ENCODE peak calls at places on chromosomes 12 and 14, in nine cellular contexts. N is H7; D is cardiac muscle cell; A is GM23248; V is lower lobe of right lung; C is BJ; Z is CD8-positive, alpha-beta memory T cell; U is HCT116; W is breast epithelium. M is an unnamed sample. For H3K27me3, the result is how much of the 10 kb centered on the place peaks cover.

GRCh38 chr12:14258468-14258947 is 107.0 kb upstream of the ATF7IP start:
- DNase-seq in N (no peak), D (no peak), A (peak), V (no peak), C (no peak), Z (no peak), U (no peak), W (no peak), M (no peak)

GRCh38 chr14:38125484-38125912 is 82.2 kb upstream of the SSTR1 start:
- DNase-seq in N (no peak), D (no peak), A (peak), V (no peak), C (no peak), Z (no peak), U (no peak), W (no peak), M (no peak)

GRCh38 chr12:52633383-52633782 is 15.0 kb upstream of the KRT73 start:
- DNase-seq in N (no peak), D (no peak), A (no peak), V (no peak), C (no peak), Z (no peak), U (no peak), W (peak), M (no peak)

GRCh38 chr14:50733479-50733878 is 65.4 kb upstream of the SAV1 start:
- DNase-seq in N (no peak), D (no peak), A (no peak), V (no peak), C (no peak), Z (no peak), U (no peak), W (no peak), M (no peak)

GRCh38 chr14:30195946-30196345 is 268.3 kb upstream of the PRKD1 start:
- DNase-seq in N (no peak), D (peak), A (peak), V (no peak), C (no peak), Z (no peak), U (no peak), W (no peak), M (peak)

GRCh38 chr14:103055693-103056092 is 1.7 kb downstream of the CDC42BPB start:
- DNase-seq in N (no peak), D (peak), A (peak), V (no peak), C (no peak), Z (no peak), U (no peak), W (no peak), M (no peak)

GRCh38 chr12:95351745-95352144 is 122.2 kb upstream of the METAP2 start:
- DNase-seq in N (peak), D (peak), A (peak), V (no peak), C (no peak), Z (no peak), U (no peak), W (no peak), M (no peak)

GRCh38 chr12:119780786-119781434 is 96.2 kb downstream of the CIT start:
- DNase-seq in N (peak), D (peak), A (peak), V (no peak), C (no peak), Z (no peak), U (peak), W (no peak), M (peak)

GRCh38 chr12:45010051-45010450 is 40.8 kb downstream of the DBX2 start:
- DNase-seq in N (no peak), D (peak), A (peak), V (no peak), C (no peak), Z (no peak), U (no peak), W (no peak), M (no peak)

GRCh38 chr14:49497725-49498348 is 88.3 kb downstream of the RPS29 start:
- DNase-seq in N (peak), D (peak), A (peak), V (no peak), C (no peak), Z (no peak), U (peak), W (no peak), M (peak)

DNA sequence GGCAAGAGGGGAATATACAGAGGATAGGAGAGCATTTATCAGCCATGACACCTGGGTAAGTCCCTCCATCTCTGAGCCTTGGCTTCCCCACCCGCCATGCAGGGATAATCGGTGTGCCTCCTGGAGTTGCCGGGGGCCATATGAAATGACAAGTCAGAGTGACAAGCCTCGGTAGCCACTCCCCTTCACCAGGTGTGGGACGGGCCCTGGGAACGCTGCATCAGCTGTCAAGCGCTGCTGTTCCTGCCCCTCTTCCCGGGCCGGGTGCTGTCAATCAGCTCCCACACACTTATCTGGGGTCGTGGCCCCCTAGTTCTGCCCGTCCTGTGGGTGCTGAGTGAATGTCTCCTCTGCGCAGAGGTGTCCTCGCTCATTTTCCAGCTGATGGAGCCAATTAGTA is 57.2 kb downstream of the MVK start:
- DNase-seq in N (no peak), D (no peak), A (no peak), V (no peak), C (no peak), Z (no peak), U (no peak), W (no peak), M (no peak)
- H3K27me3 ChIP-seq in N (under half), D (under half), A (under half), V (under half), C (under half), Z (under half), U (under half), W (under half), M (under half)

GRCh38 chr14:39176263-39177167 is 1.5 kb downstream of the PNN start:
- DNase-seq in N (no peak), D (no peak), A (no peak), V (no peak), C (no peak), Z (no peak), U (no peak), W (no peak), M (no peak)
- H3K4me3 ChIP-seq in N (peak), D (peak), A (peak), V (peak), C (peak), Z (peak), U (peak), W (peak), M (peak)

DNA sequence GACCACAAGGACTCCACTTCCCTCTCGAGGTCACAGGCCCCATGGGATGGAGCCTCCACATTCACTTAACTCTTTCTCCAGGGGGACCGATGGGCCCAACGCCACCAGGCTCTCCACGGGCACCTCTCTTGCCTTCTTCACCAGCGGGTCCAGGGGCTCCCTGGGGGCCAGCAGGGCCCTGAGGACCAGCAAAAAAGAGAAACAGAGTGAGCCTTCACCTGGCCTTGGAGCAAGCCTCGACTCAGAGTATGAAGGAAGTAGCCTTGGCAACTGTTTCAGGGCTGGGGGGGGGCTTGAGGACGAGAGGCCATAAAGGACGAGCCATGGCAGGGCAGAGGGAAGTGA is 18.0 kb downstream of the COL2A1 start:
- DNase-seq in N (no peak), D (no peak), A (no peak), V (no peak), C (no peak), Z (no peak), U (no peak), W (no peak), M (no peak)
- H3K27me3 ChIP-seq in N (under half), D (under half), A (under half), V (under half), C (under half), Z (under half), U (under half), W (under half), M (under half)

DNA sequence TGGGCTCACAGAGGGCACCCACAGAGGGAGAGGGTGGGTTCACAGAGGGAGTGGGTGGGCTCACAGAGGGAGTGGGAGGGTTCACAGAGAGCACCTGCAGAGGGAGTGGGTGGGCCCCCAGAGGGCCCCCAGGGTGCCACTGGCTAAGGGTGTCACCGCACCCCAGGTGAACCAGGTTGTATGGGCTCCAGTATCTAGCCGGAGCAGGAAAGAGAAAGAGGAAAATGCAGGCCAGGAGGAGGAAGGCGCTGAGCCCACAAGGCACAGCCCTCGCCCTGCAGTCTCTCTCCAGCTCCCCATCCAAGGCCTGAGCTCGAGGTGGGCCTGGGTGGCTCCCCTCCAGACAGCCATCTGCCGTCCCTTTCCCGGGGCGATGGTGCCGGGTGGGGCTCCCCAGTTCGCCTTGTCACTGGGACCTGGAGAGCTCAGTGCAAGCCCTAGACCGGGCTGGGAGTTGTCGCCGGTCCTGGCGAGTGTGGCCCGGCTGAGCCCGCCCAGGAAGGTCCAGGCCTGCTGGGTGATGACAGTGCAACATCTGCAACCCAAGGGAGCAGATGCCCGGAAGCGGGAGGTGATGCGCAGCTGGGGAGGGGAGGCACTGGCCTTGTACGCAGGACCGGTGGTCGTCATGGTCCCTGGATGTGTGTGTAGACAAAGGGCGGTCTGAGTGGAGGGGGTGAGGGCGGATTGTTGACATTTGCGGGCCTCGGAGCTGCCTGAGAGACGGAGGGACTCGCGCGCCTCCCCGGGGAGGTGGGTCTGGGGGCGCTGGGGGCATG is 760 bp downstream of the TMEM179 start:
- DNase-seq in N (peak), D (no peak), A (no peak), V (peak), C (no peak), Z (no peak), U (no peak), W (no peak), M (no peak)
- H3K4me3 ChIP-seq in N (peak), D (peak), A (no peak), V (no peak), C (no peak), Z (no peak), U (no peak), W (no peak), M (peak)

DNA sequence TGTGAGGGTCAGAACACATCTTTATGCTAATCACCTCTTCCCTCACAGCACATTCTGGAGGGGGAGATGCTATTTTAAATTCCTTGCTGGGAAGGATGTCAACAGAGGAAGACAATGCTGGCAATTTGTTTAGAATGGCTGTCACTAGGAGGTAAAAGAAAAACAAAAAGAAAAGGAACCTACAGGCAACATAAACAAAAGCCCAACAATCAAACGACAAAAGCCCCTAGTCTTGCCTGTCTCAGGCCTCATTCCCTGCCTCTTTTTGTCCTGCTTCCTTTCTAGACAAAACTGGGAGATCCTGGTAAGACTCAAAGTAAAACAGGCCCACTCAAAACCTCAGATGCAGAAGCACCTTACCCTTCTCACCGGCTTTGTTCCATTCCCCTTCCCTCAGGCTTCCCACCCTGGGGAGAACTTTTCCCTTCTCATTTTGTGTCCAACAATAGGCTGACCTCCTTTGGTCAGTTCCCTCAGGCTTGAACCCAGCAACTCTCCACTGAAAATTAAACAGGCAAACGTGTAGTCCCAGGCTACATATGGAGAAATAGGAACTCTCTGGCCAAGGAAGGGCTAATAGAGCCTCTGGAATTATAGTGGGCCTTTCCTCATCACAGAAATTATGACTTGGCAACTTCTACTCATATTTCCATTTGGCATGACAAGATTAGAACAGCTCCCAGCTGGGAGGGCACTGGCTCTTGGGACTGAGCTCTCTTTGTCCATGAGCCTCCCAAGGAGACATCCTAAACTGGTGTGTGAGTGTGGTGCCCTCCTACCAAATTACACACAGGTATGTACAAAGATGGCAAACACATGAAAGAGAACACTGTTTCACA is 193.1 kb downstream of the MON2 start:
- DNase-seq in N (peak), D (no peak), A (peak), V (no peak), C (no peak), Z (no peak), U (no peak), W (no peak), M (no peak)
- H3K27me3 ChIP-seq in N (under half), D (under half), A (under half), V (under half), C (under half), Z (under half), U (under half), W (under half), M (under half)

DNA sequence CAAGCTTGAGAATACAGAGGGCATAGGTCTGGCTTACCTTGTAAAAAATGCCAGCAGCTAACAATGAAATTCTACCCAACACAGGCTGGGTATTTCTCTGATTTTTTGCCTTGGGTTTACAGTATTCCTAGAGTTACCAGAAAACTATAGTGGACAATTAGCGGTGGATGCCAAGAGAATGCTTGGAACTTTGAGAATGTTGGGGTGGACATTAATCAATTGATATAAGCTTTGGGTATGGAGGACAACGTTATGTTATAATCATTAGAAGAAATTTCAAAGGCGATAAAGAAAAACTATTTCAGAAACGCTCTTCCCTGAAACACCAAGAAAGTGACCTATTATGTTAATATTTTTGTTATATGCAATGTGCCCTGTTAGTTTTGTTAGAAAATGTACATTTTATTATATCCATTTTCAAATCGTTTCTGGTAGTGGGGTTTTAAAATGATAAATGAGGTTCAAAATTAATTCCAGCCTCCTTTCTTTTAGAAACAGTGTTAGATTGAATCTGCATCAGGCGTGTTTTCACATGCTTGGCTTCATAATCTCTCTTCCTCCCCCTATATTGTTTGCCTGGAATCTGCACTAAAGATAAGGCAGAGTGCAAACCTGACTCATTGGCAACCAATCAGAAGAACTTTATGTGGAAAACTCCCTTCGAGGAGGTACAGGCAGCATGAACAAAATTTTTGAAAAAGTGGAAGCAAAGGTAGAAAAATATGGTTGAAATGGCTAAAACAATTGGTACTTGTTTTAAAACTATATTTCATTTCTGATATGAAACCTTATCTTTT is 1.4 kb upstream of the PTPRQ start:
- DNase-seq in N (no peak), D (peak), A (no peak), V (no peak), C (no peak), Z (no peak), U (no peak), W (no peak), M (no peak)
- H3K4me3 ChIP-seq in N (no peak), D (no peak), A (no peak), V (no peak), C (no peak), Z (no peak), U (no peak), W (no peak), M (no peak)

M was measured in WERI-Rb-1.